ENCODE peak calls at places on chromosomes 4 and X, in eight cellular contexts. One of them, this sample, is unnamed.

GRCh38 chr4:102174800-102175199 is 170.5 kb downstream of the SLC39A8 start:
- DNase-seq in D341Med: no peak
- DNase-seq in left lung: no peak
- DNase-seq in stomach: no peak
- DNase-seq in lung microvascular endothelial cell: no peak
- DNase-seq in CD4-positive, alpha-beta T cell: no peak
- DNase-seq in iPS-NIHi11: no peak
- DNase-seq in astrocyte of the spinal cord: peak
- DNase-seq in this sample: no peak

GRCh38 chrX:107454302-107454701 is 4.8 kb downstream of the FRMPD3 start:
- DNase-seq in left lung: no peak
- DNase-seq in lung microvascular endothelial cell: no peak
- DNase-seq in CD4-positive, alpha-beta T cell: no peak
- DNase-seq in astrocyte of the spinal cord: peak
- DNase-seq in iPS-NIHi11: no peak
- DNase-seq in D341Med: no peak
- DNase-seq in stomach: no peak
- DNase-seq in this sample: no peak

GRCh38 chr4:130395871-130396270 is 1299.9 kb downstream of the C4orf33 start:
- DNase-seq in D341Med: no peak
- DNase-seq in left lung: no peak
- DNase-seq in iPS-NIHi11: no peak
- DNase-seq in stomach: no peak
- DNase-seq in CD4-positive, alpha-beta T cell: no peak
- DNase-seq in lung microvascular endothelial cell: peak
- DNase-seq in astrocyte of the spinal cord: peak
- DNase-seq in this sample: no peak

GRCh38 chr4:153233761-153234371 is 29.6 kb downstream of the TRIM2 start:
- DNase-seq in D341Med: no peak
- DNase-seq in iPS-NIHi11: no peak
- DNase-seq in stomach: peak
- DNase-seq in astrocyte of the spinal cord: peak
- DNase-seq in left lung: no peak
- DNase-seq in CD4-positive, alpha-beta T cell: no peak
- DNase-seq in lung microvascular endothelial cell: peak
- DNase-seq in this sample: no peak

GRCh38 chrX:140766024-140766611 is 56.6 kb downstream of the LINC00632 start:
- DNase-seq in CD4-positive, alpha-beta T cell: peak
- DNase-seq in left lung: no peak
- DNase-seq in astrocyte of the spinal cord: peak
- DNase-seq in lung microvascular endothelial cell: peak
- DNase-seq in iPS-NIHi11: peak
- DNase-seq in stomach: peak
- DNase-seq in D341Med: peak
- DNase-seq in this sample: peak

GRCh38 chr4:106898621-106899230 is 137.4 kb downstream of the DKK2 start:
- DNase-seq in stomach: no peak
- DNase-seq in astrocyte of the spinal cord: peak
- DNase-seq in iPS-NIHi11: peak
- DNase-seq in lung microvascular endothelial cell: peak
- DNase-seq in left lung: peak
- DNase-seq in CD4-positive, alpha-beta T cell: no peak
- DNase-seq in D341Med: peak
- DNase-seq in this sample: peak

GRCh38 chr4:27000820-27001219 is 140.2 kb downstream of the STIM2 start:
- DNase-seq in left lung: no peak
- DNase-seq in D341Med: peak
- DNase-seq in iPS-NIHi11: no peak
- DNase-seq in stomach: no peak
- DNase-seq in lung microvascular endothelial cell: no peak
- DNase-seq in CD4-positive, alpha-beta T cell: no peak
- DNase-seq in astrocyte of the spinal cord: no peak
- DNase-seq in this sample: no peak

GRCh38 chrX:100895365-100896075 is 21.4 kb upstream of the NOX1 start:
- DNase-seq in left lung: no peak
- DNase-seq in D341Med: peak
- DNase-seq in CD4-positive, alpha-beta T cell: peak
- DNase-seq in lung microvascular endothelial cell: peak
- DNase-seq in stomach: peak
- DNase-seq in astrocyte of the spinal cord: peak
- DNase-seq in iPS-NIHi11: peak
- DNase-seq in this sample: peak

GRCh38 chr4:120227568-120227967 is 160.9 kb upstream of the MAD2L1 start:
- DNase-seq in lung microvascular endothelial cell: no peak
- DNase-seq in left lung: no peak
- DNase-seq in iPS-NIHi11: no peak
- DNase-seq in D341Med: no peak
- DNase-seq in stomach: no peak
- DNase-seq in CD4-positive, alpha-beta T cell: no peak
- DNase-seq in astrocyte of the spinal cord: no peak
- DNase-seq in this sample: no peak

GRCh38 chr4:6332042-6332668 is 62.5 kb downstream of the WFS1 start:
- DNase-seq in left lung: no peak
- DNase-seq in D341Med: peak
- DNase-seq in lung microvascular endothelial cell: peak
- DNase-seq in astrocyte of the spinal cord: no peak
- DNase-seq in iPS-NIHi11: peak
- DNase-seq in stomach: peak
- DNase-seq in CD4-positive, alpha-beta T cell: no peak
- DNase-seq in this sample: peak

GRCh38 chr4:182454440-182455013 is 211.3 kb downstream of the TENM3 start:
- DNase-seq in CD4-positive, alpha-beta T cell: no peak
- DNase-seq in stomach: no peak
- DNase-seq in iPS-NIHi11: no peak
- DNase-seq in lung microvascular endothelial cell: no peak
- DNase-seq in astrocyte of the spinal cord: peak
- DNase-seq in left lung: no peak
- DNase-seq in D341Med: no peak
- DNase-seq in this sample: no peak

GRCh38 chrX:53318766-53319353 is 37.5 kb upstream of the IQSEC2 start:
- DNase-seq in CD4-positive, alpha-beta T cell: no peak
- DNase-seq in lung microvascular endothelial cell: no peak
- DNase-seq in stomach: no peak
- DNase-seq in iPS-NIHi11: no peak
- DNase-seq in left lung: no peak
- DNase-seq in D341Med: no peak
- DNase-seq in astrocyte of the spinal cord: no peak
- DNase-seq in this sample: no peak

GRCh38 chrX:72540318-72540717 is 32.3 kb downstream of the HDAC8 start:
- DNase-seq in lung microvascular endothelial cell: peak
- DNase-seq in left lung: no peak
- DNase-seq in iPS-NIHi11: no peak
- DNase-seq in astrocyte of the spinal cord: peak
- DNase-seq in D341Med: no peak
- DNase-seq in stomach: no peak
- DNase-seq in CD4-positive, alpha-beta T cell: no peak
- DNase-seq in this sample: no peak

GRCh38 chrX:2614911-2615310 is 76.2 kb upstream of the CD99 start:
- DNase-seq in CD4-positive, alpha-beta T cell: no peak
- DNase-seq in iPS-NIHi11: peak
- DNase-seq in stomach: no peak
- DNase-seq in left lung: no peak
- DNase-seq in D341Med: no peak
- DNase-seq in astrocyte of the spinal cord: peak
- DNase-seq in lung microvascular endothelial cell: no peak
- DNase-seq in this sample: peak

GRCh38 chr4:179110356-179110755 is 1668.1 kb upstream of the AGA start:
- DNase-seq in CD4-positive, alpha-beta T cell: no peak
- DNase-seq in astrocyte of the spinal cord: peak
- DNase-seq in left lung: no peak
- DNase-seq in stomach: no peak
- DNase-seq in iPS-NIHi11: no peak
- DNase-seq in D341Med: peak
- DNase-seq in lung microvascular endothelial cell: no peak
- DNase-seq in this sample: peak

GRCh38 chrX:143336261-143336660 is 181.0 kb downstream of the SPANXN3 start:
- DNase-seq in CD4-positive, alpha-beta T cell: no peak
- DNase-seq in iPS-NIHi11: no peak
- DNase-seq in stomach: no peak
- DNase-seq in D341Med: no peak
- DNase-seq in left lung: no peak
- DNase-seq in lung microvascular endothelial cell: no peak
- DNase-seq in astrocyte of the spinal cord: no peak
- DNase-seq in this sample: no peak

GRCh38 chrX:56557376-56557929 is 6.0 kb upstream of the UBQLN2 start:
- DNase-seq in D341Med: no peak
- DNase-seq in lung microvascular endothelial cell: no peak
- DNase-seq in stomach: no peak
- DNase-seq in CD4-positive, alpha-beta T cell: no peak
- DNase-seq in left lung: no peak
- DNase-seq in iPS-NIHi11: no peak
- DNase-seq in astrocyte of the spinal cord: no peak
- DNase-seq in this sample: no peak

GRCh38 chr4:119623025-119623424 is 5.6 kb downstream of the PDE5A start:
- DNase-seq in D341Med: no peak
- DNase-seq in CD4-positive, alpha-beta T cell: no peak
- DNase-seq in iPS-NIHi11: no peak
- DNase-seq in left lung: no peak
- DNase-seq in stomach: no peak
- DNase-seq in astrocyte of the spinal cord: peak
- DNase-seq in lung microvascular endothelial cell: no peak
- DNase-seq in this sample: no peak

GRCh38 chrX:130030826-130031225 is 48.4 kb downstream of the BCORL1 start:
- DNase-seq in CD4-positive, alpha-beta T cell: no peak
- DNase-seq in D341Med: no peak
- DNase-seq in astrocyte of the spinal cord: no peak
- DNase-seq in iPS-NIHi11: no peak
- DNase-seq in left lung: no peak
- DNase-seq in lung microvascular endothelial cell: no peak
- DNase-seq in stomach: no peak
- DNase-seq in this sample: no peak

GRCh38 chr4:138175337-138175794 is 66.8 kb downstream of the SLC7A11 start:
- DNase-seq in iPS-NIHi11: no peak
- DNase-seq in D341Med: peak
- DNase-seq in lung microvascular endothelial cell: peak
- DNase-seq in CD4-positive, alpha-beta T cell: no peak
- DNase-seq in stomach: peak
- DNase-seq in left lung: no peak
- DNase-seq in astrocyte of the spinal cord: no peak
- DNase-seq in this sample: no peak

GRCh38 chr4:53931423-53932060 is 132.9 kb downstream of the CHIC2 start:
- DNase-seq in iPS-NIHi11: no peak
- DNase-seq in stomach: no peak
- DNase-seq in D341Med: no peak
- DNase-seq in left lung: no peak
- DNase-seq in lung microvascular endothelial cell: no peak
- DNase-seq in CD4-positive, alpha-beta T cell: no peak
- DNase-seq in astrocyte of the spinal cord: no peak
- DNase-seq in this sample: no peak

GRCh38 chrX:105909576-105909975 is 87.2 kb downstream of the NRK start:
- DNase-seq in stomach: no peak
- DNase-seq in left lung: no peak
- DNase-seq in CD4-positive, alpha-beta T cell: no peak
- DNase-seq in iPS-NIHi11: no peak
- DNase-seq in D341Med: no peak
- DNase-seq in astrocyte of the spinal cord: no peak
- DNase-seq in lung microvascular endothelial cell: no peak
- DNase-seq in this sample: no peak

GRCh38 chr4:140426610-140427103 is 791 bp downstream of the CLGN start:
- DNase-seq in stomach: no peak
- DNase-seq in left lung: no peak
- DNase-seq in D341Med: peak
- DNase-seq in astrocyte of the spinal cord: peak
- DNase-seq in CD4-positive, alpha-beta T cell: no peak
- DNase-seq in iPS-NIHi11: peak
- DNase-seq in lung microvascular endothelial cell: no peak
- DNase-seq in this sample: peak

GRCh38 chr4:76950846-76951321 is 1.3 kb downstream of the SEPTIN11 start:
- DNase-seq in astrocyte of the spinal cord: peak
- DNase-seq in lung microvascular endothelial cell: peak
- DNase-seq in iPS-NIHi11: peak
- DNase-seq in stomach: no peak
- DNase-seq in D341Med: peak
- DNase-seq in CD4-positive, alpha-beta T cell: no peak
- DNase-seq in left lung: no peak
- DNase-seq in this sample: peak

GRCh38 chr4:10237131-10237530 is 120.5 kb upstream of the WDR1 start:
- DNase-seq in D341Med: peak
- DNase-seq in iPS-NIHi11: no peak
- DNase-seq in left lung: no peak
- DNase-seq in lung microvascular endothelial cell: no peak
- DNase-seq in astrocyte of the spinal cord: no peak
- DNase-seq in CD4-positive, alpha-beta T cell: no peak
- DNase-seq in stomach: no peak
- DNase-seq in this sample: no peak

GRCh38 chr4:11635336-11635735 is 206.6 kb upstream of the HS3ST1 start:
- DNase-seq in astrocyte of the spinal cord: peak
- DNase-seq in stomach: no peak
- DNase-seq in left lung: no peak
- DNase-seq in D341Med: no peak
- DNase-seq in iPS-NIHi11: peak
- DNase-seq in lung microvascular endothelial cell: no peak
- DNase-seq in CD4-positive, alpha-beta T cell: no peak
- DNase-seq in this sample: no peak

GRCh38 chrX:150348365-150348764 is 14.8 kb upstream of the MAMLD1 start:
- DNase-seq in iPS-NIHi11: peak
- DNase-seq in lung microvascular endothelial cell: no peak
- DNase-seq in stomach: no peak
- DNase-seq in D341Med: no peak
- DNase-seq in astrocyte of the spinal cord: no peak
- DNase-seq in CD4-positive, alpha-beta T cell: no peak
- DNase-seq in left lung: peak
- DNase-seq in this sample: peak

GRCh38 chrX:154712781-154713391 is 38.0 kb downstream of the GAB3 start:
- DNase-seq in D341Med: no peak
- DNase-seq in stomach: no peak
- DNase-seq in iPS-NIHi11: no peak
- DNase-seq in CD4-positive, alpha-beta T cell: no peak
- DNase-seq in astrocyte of the spinal cord: peak
- DNase-seq in left lung: no peak
- DNase-seq in lung microvascular endothelial cell: peak
- DNase-seq in this sample: no peak

GRCh38 chr4:52869196-52869595 is 7.1 kb downstream of the RASL11B start:
- DNase-seq in astrocyte of the spinal cord: peak
- DNase-seq in left lung: no peak
- DNase-seq in iPS-NIHi11: no peak
- DNase-seq in stomach: peak
- DNase-seq in CD4-positive, alpha-beta T cell: no peak
- DNase-seq in D341Med: peak
- DNase-seq in lung microvascular endothelial cell: no peak
- DNase-seq in this sample: peak

GRCh38 chr4:154807042-154807630 is 26.1 kb downstream of the RBM46 start:
- DNase-seq in D341Med: no peak
- DNase-seq in CD4-positive, alpha-beta T cell: no peak
- DNase-seq in astrocyte of the spinal cord: peak
- DNase-seq in left lung: no peak
- DNase-seq in lung microvascular endothelial cell: peak
- DNase-seq in stomach: no peak
- DNase-seq in iPS-NIHi11: no peak
- DNase-seq in this sample: no peak

GRCh38 chr4:186852078-186852420 is 128.4 kb upstream of the FAT1 start:
- DNase-seq in CD4-positive, alpha-beta T cell: no peak
- DNase-seq in D341Med: no peak
- DNase-seq in lung microvascular endothelial cell: no peak
- DNase-seq in stomach: no peak
- DNase-seq in left lung: no peak
- DNase-seq in iPS-NIHi11: no peak
- DNase-seq in astrocyte of the spinal cord: no peak
- DNase-seq in this sample: no peak

GRCh38 chr4:80713409-80713808 is 317.1 kb upstream of the BMP3 start:
- DNase-seq in stomach: no peak
- DNase-seq in lung microvascular endothelial cell: no peak
- DNase-seq in left lung: no peak
- DNase-seq in astrocyte of the spinal cord: peak
- DNase-seq in CD4-positive, alpha-beta T cell: no peak
- DNase-seq in iPS-NIHi11: no peak
- DNase-seq in D341Med: no peak
- DNase-seq in this sample: no peak

GRCh38 chrX:136148391-136148790 is 1.1 kb downstream of the FHL1 start:
- DNase-seq in lung microvascular endothelial cell: no peak
- DNase-seq in CD4-positive, alpha-beta T cell: no peak
- DNase-seq in stomach: no peak
- DNase-seq in D341Med: no peak
- DNase-seq in left lung: no peak
- DNase-seq in astrocyte of the spinal cord: no peak
- DNase-seq in iPS-NIHi11: no peak
- DNase-seq in this sample: no peak

GRCh38 chrX:53900623-53901022 is 143.7 kb downstream of the PHF8 start:
- DNase-seq in CD4-positive, alpha-beta T cell: no peak
- DNase-seq in iPS-NIHi11: no peak
- DNase-seq in stomach: no peak
- DNase-seq in D341Med: no peak
- DNase-seq in astrocyte of the spinal cord: no peak
- DNase-seq in left lung: no peak
- DNase-seq in lung microvascular endothelial cell: no peak
- DNase-seq in this sample: no peak

This sample was measured in ELF-1.